ENCODE peak calls at places on chromosomes 12 and 14, in five cellular contexts. B is H9, K is IMR-90, N is neuronal stem cell, Y is mesenchymal stem cell. L is an unnamed sample.

GRCh38 chr12:123119808-123120207 is 31.1 kb downstream of the PITPNM2 start:
- DNase-seq in K (no peak), B (no peak), N (no peak), Y (no peak), L (peak)

GRCh38 chr14:23414906-23415820 is 7.1 kb upstream of the MYH6 start:
- DNase-seq in B (no peak), K (no peak), N (no peak), Y (no peak), L (no peak)

GRCh38 chr12:125311050-125311449 is 245.8 kb downstream of the AACS start:
- DNase-seq in Y (no peak), K (no peak), B (no peak), N (no peak), L (no peak)

GRCh38 chr14:91942946-91943345 is 4.5 kb downstream of the FBLN5 start:
- DNase-seq in N (no peak), Y (no peak), B (no peak), K (no peak), L (no peak)

GRCh38 chr12:18752947-18753346 is 15.0 kb downstream of the CAPZA3 start:
- DNase-seq in B (peak), N (peak), K (no peak), Y (peak), L (no peak)

GRCh38 chr12:879641-880040 is 69.9 kb downstream of the RAD52 start:
- DNase-seq in B (no peak), K (peak), N (no peak), Y (peak), L (no peak)

GRCh38 chr14:100531591-100532121 is 55.6 kb downstream of the BEGAIN start:
- DNase-seq in K (no peak), B (peak), N (no peak), Y (no peak), L (no peak)

GRCh38 chr12:66036317-66036716 is 94.2 kb downstream of the LLPH start:
- DNase-seq in K (peak), B (no peak), N (no peak), Y (peak), L (no peak)

GRCh38 chr12:123896786-123897185 is 75.8 kb downstream of the CCDC92 start:
- DNase-seq in B (no peak), K (peak), Y (no peak), N (no peak), L (no peak)

GRCh38 chr14:64910847-64911495 is 3.3 kb upstream of the CHURC1 start:
- DNase-seq in K (peak), B (no peak), N (no peak), Y (peak), L (no peak)

GRCh38 chr12:132658149-132658905 is 28.8 kb downstream of the POLE start:
- DNase-seq in B (no peak), K (no peak), Y (no peak), N (no peak), L (no peak)

DNA sequence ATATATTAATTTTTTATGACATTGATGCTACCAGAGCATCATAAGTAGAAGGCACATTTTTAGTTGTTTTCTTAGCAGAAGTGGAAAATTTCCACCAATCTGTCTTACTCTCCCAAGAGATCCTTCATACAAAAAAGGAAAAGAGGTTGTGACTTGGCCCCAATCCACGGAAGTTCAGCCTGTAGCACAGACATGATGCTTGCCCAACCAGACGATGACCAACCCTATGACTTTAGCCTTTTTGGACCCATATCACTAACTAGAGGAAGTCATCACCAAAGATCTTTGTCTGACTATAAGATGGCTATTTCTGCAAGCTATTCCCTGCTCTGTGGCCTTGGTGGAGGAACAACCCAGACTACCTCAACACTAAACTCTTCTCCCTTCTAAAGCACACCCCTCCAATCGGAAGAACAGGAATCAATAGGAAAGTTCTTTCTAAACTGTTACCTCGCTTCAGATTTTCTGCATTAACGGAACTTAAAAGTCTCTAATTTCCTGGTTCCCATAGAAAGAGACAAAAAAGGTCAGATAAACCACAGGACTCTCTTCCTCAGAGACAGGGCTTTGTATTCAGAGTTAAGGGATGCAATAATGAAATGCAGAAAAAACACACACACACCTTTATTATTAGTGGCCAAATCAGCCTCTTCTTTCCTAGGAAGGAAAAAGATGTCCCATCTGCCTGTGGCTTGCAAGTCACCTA is 4.1 kb upstream of the RHOJ start:
- DNase-seq in K (no peak), N (no peak), Y (no peak), B (no peak), L (no peak)
- H4K91ac ChIP-seq in K (no peak), N (no peak), Y (no peak), B (no peak), L (no peak)

GRCh38 chr14:68396411-68396930 is 396.4 kb downstream of the ZFP36L1 start:
- DNase-seq in K (no peak), Y (no peak), N (no peak), B (no peak), L (no peak)

GRCh38 chr14:68394113-68394718 is 398.7 kb downstream of the ZFP36L1 start:
- DNase-seq in K (peak), B (no peak), N (no peak), Y (no peak), L (no peak)

GRCh38 chr14:68395585-68395984 is 397.3 kb downstream of the ZFP36L1 start:
- DNase-seq in Y (peak), N (no peak), K (peak), B (no peak), L (peak)

GRCh38 chr14:68393178-68393763 is 399.6 kb downstream of the ZFP36L1 start:
- DNase-seq in K (no peak), B (no peak), Y (no peak), N (peak), L (no peak)

DNA sequence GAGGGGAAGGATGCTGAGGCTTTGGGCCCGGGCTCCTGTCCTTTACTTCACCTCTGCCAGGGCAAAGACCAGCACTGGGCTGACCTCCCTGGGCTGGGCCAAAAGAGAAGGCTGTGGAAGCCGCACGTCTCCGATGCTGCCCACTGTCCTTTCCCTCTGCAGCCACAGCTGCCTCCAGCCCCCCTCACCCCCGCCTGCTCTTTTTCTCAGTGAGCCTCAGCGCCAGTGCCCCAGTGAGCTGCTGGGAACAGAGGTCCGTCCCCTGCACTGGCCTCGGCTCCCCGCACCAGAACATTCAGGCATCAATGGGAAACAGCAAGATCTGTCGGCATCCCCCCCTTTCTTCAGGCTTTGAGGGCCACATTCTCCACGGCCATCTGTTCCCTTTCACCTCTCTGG is 398.1 kb downstream of the ZFP36L1 start:
- DNase-seq in K (no peak), N (peak), B (peak), Y (no peak), L (no peak)
- H3K27ac ChIP-seq in K (peak), N (peak), B (no peak), Y (no peak), L (no peak)

GRCh38 chr14:93957751-93958566 is 18.4 kb downstream of the ASB2 start:
- DNase-seq in N (no peak), Y (no peak), B (no peak), K (no peak), L (no peak)
- H4K91ac ChIP-seq in N (peak), Y (no peak), B (no peak), K (peak), L (no peak)

GRCh38 chr12:83089575-83089974 is 402.9 kb downstream of the TMTC2 start:
- DNase-seq in K (no peak), B (no peak), N (no peak), Y (no peak), L (no peak)
- H3K27ac ChIP-seq in K (no peak), B (no peak), N (no peak), Y (no peak), L (no peak)

L was measured in trophoblast cell.